ENCODE peak calls at places on chromosomes 16 and 17, in four cellular contexts. O is K562, I is HepG2, A is GM12878. W is an unnamed sample.
A peak's percentile ranks its signal among the peaks of the same experiment; 100 is the strongest.

GRCh38 chr17:66450008-66450856 is 147.8 kb downstream of the PRKCA start:
- DNase-seq in O (no peak), I (peak; percentile 36), A (no peak), W (no peak)

GRCh38 chr17:14359251-14359939 is 58.5 kb downstream of the HS3ST3B1 start:
- DNase-seq in O (no peak), I (peak; percentile 52), A (peak; percentile 26), W (no peak)

GRCh38 chr16:1311738-1312458 is 2.5 kb downstream of the UBE2I start:
- DNase-seq in O (no peak), I (no peak), A (no peak), W (no peak)

GRCh38 chr16:86768999-86769398 is 190.7 kb downstream of the FOXL1 start:
- DNase-seq in O (no peak), I (no peak), A (peak; percentile 8), W (no peak)

GRCh38 chr16:89884041-89884421 is 10.6 kb downstream of the TCF25 start:
- DNase-seq in O (no peak), I (no peak), A (no peak), W (no peak)

GRCh38 chr17:78472035-78472905 is 93.8 kb downstream of the PGS1 start:
- DNase-seq in O (no peak), I (no peak), A (peak; percentile 79), W (no peak)

GRCh38 chr16:85724936-85725335 is 26.0 kb downstream of the C16orf74 start:
- DNase-seq in O (no peak), I (no peak), A (no peak), W (no peak)

GRCh38 chr16:1929578-1930337 is 11.5 kb upstream of the HS3ST6 start:
- DNase-seq in O (peak; percentile 98), I (peak; percentile 55), A (no peak), W (peak; percentile 99)

GRCh38 chr17:70298929-70299529 is 129.7 kb downstream of the KCNJ2 start:
- DNase-seq in O (no peak), I (no peak), A (peak; percentile 47), W (no peak)

GRCh38 chr17:74454197-74455024 is 12.0 kb upstream of the CD300A start:
- DNase-seq in O (no peak), I (peak; percentile 80), A (no peak), W (no peak)

GRCh38 chr17:61406871-61407210 is 7.2 kb downstream of the TBX2 start:
- DNase-seq in O (no peak), I (no peak), A (no peak), W (no peak)

GRCh38 chr16:24318670-24319069 is 62.5 kb downstream of the CACNG3 start:
- DNase-seq in O (no peak), I (no peak), A (no peak), W (no peak)

GRCh38 chr17:75090871-75091854 is 3.4 kb downstream of the SLC16A5 start:
- DNase-seq in O (peak; percentile 40), I (peak; percentile 78), A (no peak), W (no peak)

GRCh38 chr17:11705111-11705510 is 106.8 kb downstream of the DNAH9 start:
- DNase-seq in O (no peak), I (peak; percentile 69), A (no peak), W (no peak)

GRCh38 chr16:73671102-73671501 is 623.2 kb upstream of the ZFHX3 start:
- DNase-seq in O (no peak), I (no peak), A (no peak), W (no peak)

GRCh38 chr17:19676901-19677300 is 28.4 kb downstream of the ALDH3A2 start:
- DNase-seq in O (no peak), I (no peak), A (no peak), W (no peak)

GRCh38 chr17:47895254-47895855 is 681 bp upstream of the SP2 start:
- DNase-seq in O (no peak), I (no peak), A (no peak), W (no peak)

GRCh38 chr17:77206125-77206523 is 65.4 kb downstream of the SEC14L1 start:
- DNase-seq in O (no peak), I (no peak), A (no peak), W (no peak)

GRCh38 chr17:77205396-77206124 is 64.8 kb downstream of the SEC14L1 start:
- DNase-seq in O (no peak), I (no peak), A (peak; percentile 66), W (no peak)

GRCh38 chr17:77208217-77208808 is 67.5 kb downstream of the SEC14L1 start:
- DNase-seq in O (no peak), I (peak; percentile 87), A (no peak), W (peak; percentile 39)

GRCh38 chr17:77207689-77208216 is 67.0 kb downstream of the SEC14L1 start:
- DNase-seq in O (no peak), I (peak; percentile 71), A (no peak), W (no peak)

GRCh38 chr17:77206557-77206956 is 65.8 kb downstream of the SEC14L1 start:
- DNase-seq in O (no peak), I (no peak), A (no peak), W (no peak)
- TF ChIP-seq FOXM1 in O (no peak), I (no peak), A (no peak), W (no peak)

DNA sequence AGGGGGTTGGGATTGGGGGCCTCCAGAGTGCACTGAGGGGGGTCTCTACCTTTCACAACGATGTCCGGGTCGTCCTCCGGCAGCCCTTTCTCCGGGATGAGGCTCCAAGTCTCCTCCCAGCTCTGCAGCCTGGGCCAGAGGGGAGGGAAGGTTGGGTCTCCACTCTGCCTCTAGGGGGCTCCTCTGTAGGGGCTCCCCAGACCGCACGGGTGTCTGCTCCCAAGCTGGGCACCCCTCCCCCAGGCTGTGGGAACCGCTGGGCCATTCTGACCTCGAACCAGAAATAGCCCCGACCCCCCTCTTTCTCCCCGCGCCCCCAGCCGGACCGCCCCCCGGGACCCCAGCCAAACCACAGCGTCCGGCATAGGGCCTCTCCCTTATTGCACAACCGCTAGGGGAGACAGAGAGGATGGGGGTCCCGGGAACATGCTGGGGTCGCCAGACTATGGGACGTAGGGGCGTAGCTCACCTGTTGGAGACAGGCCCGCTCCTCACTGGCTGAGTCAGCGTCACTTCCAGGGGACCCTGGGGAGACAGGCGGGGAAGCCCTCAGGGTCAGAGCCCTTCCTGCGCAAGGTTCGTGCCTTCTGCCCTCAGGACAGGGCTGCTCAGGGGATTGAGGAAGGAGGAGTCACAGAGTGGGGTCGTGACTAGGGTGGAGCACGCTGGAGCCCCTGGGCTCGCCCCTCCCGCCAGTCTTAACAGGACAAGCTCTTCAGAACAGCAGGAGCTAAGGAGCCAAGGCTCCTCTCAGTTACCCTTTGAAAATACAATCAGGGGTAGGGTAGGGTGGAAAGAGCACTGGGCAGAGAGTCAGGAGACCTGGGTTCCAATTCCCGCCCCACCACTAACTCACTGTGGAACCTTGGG is 2.7 kb downstream of the PLEKHH3 start:
- DNase-seq in O (peak; percentile 81), I (peak; percentile 48), A (no peak), W (peak; percentile 45)
- TF ChIP-seq BHLHE40 in O (peak; percentile 41), I (no peak), A (peak; percentile 66), W (no peak)

GRCh38 chr17:40996829-40997228 is 2.9 kb upstream of the KRTAP3-3 start:
- DNase-seq in O (no peak), I (no peak), A (no peak), W (no peak)
- TF ChIP-seq FOXM1 in O (no peak), I (no peak), A (no peak), W (no peak)

GRCh38 chr17:50051606-50052005 is 4.3 kb upstream of the ITGA3 start:
- DNase-seq in O (no peak), I (no peak), A (no peak), W (no peak)

GRCh38 chr17:50049636-50050035 is 6.3 kb upstream of the ITGA3 start:
- DNase-seq in O (no peak), I (no peak), A (no peak), W (no peak)

GRCh38 chr17:50052241-50052788 is 3.6 kb upstream of the ITGA3 start:
- DNase-seq in O (no peak), I (no peak), A (no peak), W (no peak)

GRCh38 chr17:50050431-50051032 is 5.4 kb upstream of the ITGA3 start:
- DNase-seq in O (no peak), I (no peak), A (no peak), W (no peak)

DNA sequence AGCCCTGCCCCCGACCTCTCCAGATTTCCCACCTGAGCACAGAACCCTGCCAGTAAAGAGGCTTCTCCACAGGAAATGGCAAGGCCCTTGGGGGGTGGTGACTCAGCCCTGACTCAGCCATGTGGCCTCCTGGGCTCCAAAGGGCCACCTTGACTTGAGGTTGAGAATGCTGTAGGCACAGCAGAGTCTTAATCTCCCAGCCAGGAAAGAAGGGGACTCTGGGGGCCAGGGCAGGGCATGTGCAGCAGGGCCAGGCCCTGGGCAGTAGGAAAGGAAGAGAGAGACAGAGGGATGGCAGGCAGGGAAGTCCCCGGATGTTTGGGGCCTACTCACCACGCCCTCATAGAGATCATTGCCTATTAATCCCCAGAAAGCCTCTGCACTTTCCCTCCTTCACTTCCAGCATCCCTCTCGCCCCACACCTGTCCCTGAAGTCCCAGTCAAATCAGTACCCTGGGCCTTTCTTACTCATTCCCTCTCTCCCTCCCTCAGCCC is 4.8 kb upstream of the ITGA3 start:
- DNase-seq in O (peak; percentile 52), I (no peak), A (no peak), W (no peak)
- TF ChIP-seq BHLHE40 in O (no peak), I (no peak), A (no peak), W (no peak)

GRCh38 chr16:67188798-67189197 is 1.1 kb downstream of the EXOC3L1 start:
- DNase-seq in O (no peak), I (no peak), A (no peak), W (no peak)

GRCh38 chr16:67191995-67192681 is at the start of gene E2F4:
- DNase-seq in O (peak; percentile 88), I (peak; percentile 88), A (peak; percentile 66), W (peak; percentile 93)

GRCh38 chr16:67190448-67191399 is 788 bp upstream of the EXOC3L1 start:
- DNase-seq in O (no peak), I (no peak), A (no peak), W (no peak)

GRCh38 chr16:67191410-67191994 is 453 bp upstream of the E2F4 start:
- DNase-seq in O (no peak), I (no peak), A (no peak), W (no peak)

GRCh38 chr16:67190041-67190440 is at the start of gene EXOC3L1:
- DNase-seq in O (no peak), I (no peak), A (no peak), W (no peak)
- TF ChIP-seq FOXM1 in O (no peak), I (no peak), A (no peak), W (no peak)

GRCh38 chr17:43033947-43034622 is 9.1 kb downstream of the RND2 start:
- DNase-seq in O (no peak), I (no peak), A (no peak), W (no peak)
- TF ChIP-seq BHLHE40 in O (no peak), I (no peak), A (no peak), W (no peak)

DNA sequence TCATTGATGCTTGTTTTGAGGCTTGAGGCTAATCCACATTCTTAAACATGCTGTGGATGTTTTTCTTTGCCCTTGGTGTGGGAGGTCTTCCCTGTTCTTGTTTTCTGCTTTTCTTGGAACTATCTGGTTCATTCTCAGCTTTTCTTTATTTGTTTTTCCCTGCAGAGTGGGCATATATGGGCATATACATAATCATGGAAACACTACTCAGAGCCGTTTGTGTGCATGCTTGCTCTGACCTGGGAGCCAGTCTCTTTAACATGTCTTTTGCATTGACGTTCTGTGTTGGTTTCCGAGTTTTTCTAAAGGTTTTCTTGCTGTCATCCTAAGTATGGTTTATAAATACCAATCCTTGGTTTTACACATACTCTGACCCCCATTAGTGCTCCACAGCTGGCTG is 300.1 kb downstream of the SNX29 start:
- DNase-seq in O (no peak), I (no peak), A (no peak), W (no peak)
- TF ChIP-seq FOXM1 in O (no peak), I (no peak), A (no peak), W (no peak)